ENCODE peak calls at places on chromosomes 4 and X, in four cellular contexts. T, F, Y and W are unnamed samples.

GRCh38 chr4:156779774-156780173 is 191.8 kb downstream of the PDGFC start:
- DNase-seq in T (no peak), Y (no peak), F (no peak), W (no peak)

GRCh38 chr4:100009490-100009889 is 59.4 kb upstream of the H2AZ1 start:
- DNase-seq in T (no peak), Y (no peak), F (no peak), W (no peak)

GRCh38 chr4:156298230-156298629 is 344.6 kb upstream of the CTSO start:
- DNase-seq in F (no peak), Y (no peak), T (no peak), W (no peak)

GRCh38 chrX:47723689-47724088 is 64.7 kb upstream of the UXT start:
- DNase-seq in T (peak; percentile 44), Y (no peak), F (peak; percentile 25), W (no peak)

GRCh38 chrX:9614016-9614415 is 149.2 kb downstream of the TBL1X start:
- DNase-seq in Y (no peak), F (no peak), T (no peak), W (no peak)

GRCh38 chr4:29390921-29391320 is 1329.2 kb upstream of the PCDH7 start:
- DNase-seq in Y (no peak), T (no peak), F (no peak), W (no peak)

GRCh38 chrX:17028381-17028780 is 81.9 kb downstream of the REPS2 start:
- DNase-seq in T (no peak), F (no peak), Y (no peak), W (no peak)

GRCh38 chr4:15659768-15660394 is 4.7 kb upstream of the FBXL5 start:
- DNase-seq in T (no peak), F (no peak), Y (no peak), W (no peak)

GRCh38 chr4:78622253-78622979 is 70.8 kb downstream of the ANXA3 start:
- DNase-seq in Y (no peak), T (no peak), F (peak; percentile 66), W (no peak)

GRCh38 chrX:118353081-118353850 is 7.4 kb downstream of the WDR44 start:
- DNase-seq in Y (no peak), T (no peak), F (no peak), W (no peak)

GRCh38 chr4:6403400-6403685 is 69.1 kb downstream of the PPP2R2C start:
- DNase-seq in F (no peak), Y (no peak), T (no peak), W (no peak)

GRCh38 chr4:108433832-108434231 is 186.5 kb upstream of the RPL34 start:
- DNase-seq in T (no peak), F (no peak), Y (no peak), W (no peak)

GRCh38 chr4:71878388-71878787 is 94.5 kb upstream of the GC start:
- DNase-seq in T (no peak), F (no peak), Y (no peak), W (no peak)

GRCh38 chrX:89033723-89034122 is 286.7 kb downstream of the CPXCR1 start:
- DNase-seq in T (no peak), F (no peak), Y (no peak), W (no peak)

GRCh38 chr4:141417387-141417786 is 196.7 kb downstream of the ZNF330 start:
- DNase-seq in F (no peak), Y (no peak), T (no peak), W (no peak)

GRCh38 chr4:158781963-158782362 is 13.1 kb downstream of the FNIP2 start:
- DNase-seq in T (no peak), F (no peak), Y (no peak), W (no peak)

GRCh38 chr4:158786155-158786581 is 17.3 kb downstream of the FNIP2 start:
- DNase-seq in Y (no peak), F (no peak), T (no peak), W (no peak)

GRCh38 chr4:158783775-158784174 is 14.9 kb downstream of the FNIP2 start:
- DNase-seq in T (no peak), F (no peak), Y (no peak), W (no peak)

GRCh38 chr4:158778712-158779111 is 9.9 kb downstream of the FNIP2 start:
- DNase-seq in Y (no peak), F (no peak), T (no peak), W (no peak)

DNA sequence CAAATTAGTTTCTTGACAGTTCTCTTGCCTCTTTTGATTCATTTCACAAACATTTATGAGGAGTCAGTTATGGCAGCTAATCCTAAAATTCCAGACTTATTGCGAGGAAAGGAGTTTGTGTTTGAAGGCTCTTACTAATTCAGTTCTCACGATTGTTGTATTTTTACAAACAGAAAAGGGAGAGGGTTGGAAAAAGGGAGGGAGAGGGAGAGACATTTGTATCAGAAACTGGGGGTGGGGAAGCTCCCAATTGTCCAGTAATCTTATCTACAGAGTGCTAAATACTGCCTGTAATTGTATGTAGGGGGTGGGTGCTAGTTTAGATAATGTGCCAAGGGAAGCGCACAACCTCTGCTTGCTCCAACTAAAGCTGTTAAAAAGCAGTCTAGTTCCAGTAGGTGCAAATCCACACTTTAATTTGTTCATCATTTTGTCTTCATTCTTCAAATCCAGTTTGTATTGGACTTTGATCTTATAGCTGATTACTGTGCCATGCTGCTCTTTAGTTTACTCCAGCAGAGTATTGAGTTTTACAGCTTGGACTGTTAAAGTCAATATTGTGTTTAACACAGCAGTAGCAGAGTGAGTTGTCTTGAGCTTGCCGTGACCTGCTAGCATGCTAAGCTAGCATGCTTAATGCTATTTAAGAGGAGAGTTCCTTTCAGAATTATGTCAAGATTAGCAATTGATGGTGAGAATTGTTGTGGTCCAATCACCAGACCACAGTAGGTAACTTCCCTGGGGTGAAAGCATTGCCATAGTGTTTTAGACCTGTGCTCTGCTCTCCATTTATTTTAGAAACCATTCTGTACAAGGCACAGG is 13.9 kb downstream of the FNIP2 start:
- DNase-seq in F (no peak), Y (no peak), T (no peak), W (peak; percentile 46)
- TF ChIP-seq USF1 in F (no peak), Y (no peak), T (no peak), W (no peak)

DNA sequence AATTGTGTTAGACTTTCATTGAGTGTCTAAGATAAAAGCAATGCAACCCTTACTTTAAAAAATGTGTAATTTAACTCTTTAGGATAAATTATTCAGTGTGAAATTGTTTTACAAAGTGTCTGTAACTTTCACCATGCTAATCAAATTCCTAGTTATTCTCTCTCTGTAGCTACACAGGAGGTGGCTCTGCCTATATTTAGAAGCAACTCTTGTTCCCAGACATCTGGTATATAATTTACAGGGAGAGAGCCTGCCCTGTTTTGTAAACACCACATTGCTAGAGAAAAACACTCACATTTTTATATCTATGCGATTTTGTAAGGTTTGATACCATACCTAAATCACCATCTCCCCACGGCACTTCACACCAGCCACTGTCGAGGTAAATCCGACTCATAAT is 35.4 kb upstream of the SPATA4 start:
- DNase-seq in F (no peak), T (no peak), Y (no peak), W (no peak)
- TF ChIP-seq USF1 in F (no peak), T (no peak), Y (no peak), W (no peak)

GRCh38 chr4:186069734-186070133 is 778 bp downstream of the TLR3 start:
- DNase-seq in Y (no peak), F (no peak), T (no peak), W (no peak)
- TF ChIP-seq USF1 in Y (no peak), F (no peak), T (no peak), W (no peak)

GRCh38 chr4:105992641-105993305 is 97.5 kb downstream of the NPNT start:
- DNase-seq in F (no peak), Y (no peak), T (no peak), W (no peak)

GRCh38 chr4:105989411-105990242 is 94.4 kb downstream of the NPNT start:
- DNase-seq in F (no peak), T (no peak), Y (no peak), W (no peak)

GRCh38 chr4:105988671-105989070 is 93.4 kb downstream of the NPNT start:
- DNase-seq in Y (no peak), F (no peak), T (no peak), W (no peak)

GRCh38 chr4:105991726-105992125 is 96.5 kb downstream of the NPNT start:
- DNase-seq in F (no peak), Y (no peak), T (no peak), W (no peak)

GRCh38 chr4:105990933-105991332 is 95.7 kb downstream of the NPNT start:
- DNase-seq in Y (peak; percentile 23), F (no peak), T (no peak), W (no peak)
- TF ChIP-seq USF1 in Y (no peak), F (no peak), T (no peak), W (no peak)

GRCh38 chr4:182644326-182645050 is 272.7 kb downstream of the DCTD start:
- DNase-seq in F (no peak), Y (no peak), T (no peak), W (no peak)
- TF ChIP-seq USF1 in F (no peak), Y (no peak), T (no peak), W (no peak)

GRCh38 chr4:36255575-36255974 is 11.3 kb upstream of the ARAP2 start:
- DNase-seq in F (no peak), T (no peak), Y (no peak), W (peak; percentile 92)
- TF ChIP-seq USF1 in F (no peak), T (no peak), Y (no peak), W (no peak)

GRCh38 chr4:2318885-2319284 is 57.0 kb upstream of the MXD4 start:
- DNase-seq in T (no peak), Y (no peak), F (no peak), W (no peak)
- TF ChIP-seq USF1 in T (no peak), Y (no peak), F (no peak), W (no peak)

DNA sequence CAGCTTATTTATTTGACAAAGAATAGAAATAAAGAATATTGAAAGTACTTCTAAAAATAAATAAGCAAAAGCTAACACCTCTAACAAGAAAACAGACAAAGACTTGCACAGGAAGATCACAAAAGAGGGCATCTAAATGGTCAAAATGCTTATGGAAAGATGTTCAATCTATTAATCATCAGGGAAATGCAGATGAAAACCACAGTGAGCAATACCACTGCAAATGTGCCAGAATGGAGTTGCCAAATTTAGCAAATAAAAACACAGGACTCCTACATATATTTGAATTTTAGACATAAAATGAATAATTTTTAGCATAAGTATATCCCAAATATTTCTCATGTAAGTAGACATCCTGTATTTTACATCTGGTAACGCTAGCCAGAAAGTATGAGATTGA is 56.1 kb upstream of the HPGD start:
- DNase-seq in F (no peak), Y (no peak), T (no peak), W (no peak)
- TF ChIP-seq USF1 in F (no peak), Y (no peak), T (no peak), W (no peak)

GRCh38 chrX:38882894-38883620 is 81.8 kb downstream of the MID1IP1 start:
- DNase-seq in T (no peak), F (no peak), Y (no peak), W (no peak)
- TF ChIP-seq USF1 in T (no peak), F (no peak), Y (no peak), W (no peak)